ENCODE peak calls at places on chromosomes 6 and 20, in seven cellular contexts. E, K, H, W, F, N and D are unnamed samples.

GRCh38 chr6:112923940-112924587 is 576.9 kb downstream of the RFPL4B start:
- ATAC-seq in K (no peak), E (no peak), F (no peak), N (no peak), W (no peak), H (no peak), D (no peak)

GRCh38 chr20:59063358-59064213 is 21.0 kb upstream of the PRELID3B start:
- ATAC-seq in N (peak; percentile 47), H (peak; percentile 37), W (peak; percentile 99), K (peak; percentile 99), F (peak; percentile 92), E (peak; percentile 85), D (peak; percentile 89)

GRCh38 chr6:47004458-47004857 is 37.7 kb downstream of the ADGRF1 start:
- ATAC-seq in N (peak; percentile 74), H (no peak), E (no peak), W (peak; percentile 49), F (no peak), K (no peak), D (no peak)

GRCh38 chr6:32689531-32690505 is 23.4 kb upstream of the HLA-DQB1 start:
- ATAC-seq in W (no peak), K (no peak), N (peak; percentile 71), H (peak; percentile 75), E (no peak), F (no peak), D (no peak)

GRCh38 chr6:134689177-134689576 is 260.7 kb downstream of the ALDH8A1 start:
- ATAC-seq in N (no peak), F (peak; percentile 91), H (no peak), E (no peak), K (peak; percentile 73), W (peak; percentile 20), D (no peak)

GRCh38 chr6:28756555-28756918 is 167.2 kb downstream of the TRIM27 start:
- ATAC-seq in W (no peak), H (no peak), K (no peak), F (no peak), E (peak; percentile 49), N (no peak), D (no peak)

GRCh38 chr20:32179934-32180333 is 27.6 kb downstream of the PLAGL2 start:
- ATAC-seq in K (no peak), E (no peak), N (no peak), W (no peak), H (no peak), F (no peak), D (no peak)

GRCh38 chr6:113960795-113961194 is 10.2 kb downstream of the HDAC2 start:
- ATAC-seq in K (no peak), F (no peak), H (no peak), E (no peak), N (no peak), W (no peak), D (no peak)

GRCh38 chr6:2883673-2884072 is 19.4 kb downstream of the SERPINB9 start:
- ATAC-seq in H (no peak), K (no peak), F (no peak), N (no peak), E (no peak), W (no peak), D (no peak)
- H3K4me1 ChIP-seq in H (no peaks in the 10 kb centered on the region), K (no peaks in the 10 kb centered on the region), F (no peaks in the 10 kb centered on the region), N (peaks cover 11% of the 10 kb centered on the region), E (peaks cover under 1% of the 10 kb centered on the region), W (no peaks in the 10 kb centered on the region), D (no peaks in the 10 kb centered on the region)

DNA sequence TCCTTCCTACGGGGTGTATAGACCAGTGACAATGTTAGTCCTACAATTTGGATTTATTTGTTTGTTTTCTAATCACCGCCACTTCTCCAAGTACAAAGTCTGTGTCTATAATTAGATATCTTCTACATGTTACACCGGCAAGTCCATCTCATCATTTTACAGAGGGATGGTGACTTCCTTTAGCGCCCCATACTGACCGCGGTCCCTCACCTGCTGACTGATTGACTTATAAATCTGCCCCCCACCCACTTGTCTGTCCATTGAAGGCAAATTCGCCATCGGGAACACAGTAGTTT is 8.9 kb upstream of the NR2E1 start:
- ATAC-seq in N (no peak), E (no peak), W (no peak), H (no peak), F (no peak), K (no peak), D (no peak)
- H3K4me3 ChIP-seq in N (no peak overlapping the region), E (no peak overlapping the region), W (no peak overlapping the region), H (no peak overlapping the region), F (no peak overlapping the region), K (no peak overlapping the region), D (no peak overlapping the region)

DNA sequence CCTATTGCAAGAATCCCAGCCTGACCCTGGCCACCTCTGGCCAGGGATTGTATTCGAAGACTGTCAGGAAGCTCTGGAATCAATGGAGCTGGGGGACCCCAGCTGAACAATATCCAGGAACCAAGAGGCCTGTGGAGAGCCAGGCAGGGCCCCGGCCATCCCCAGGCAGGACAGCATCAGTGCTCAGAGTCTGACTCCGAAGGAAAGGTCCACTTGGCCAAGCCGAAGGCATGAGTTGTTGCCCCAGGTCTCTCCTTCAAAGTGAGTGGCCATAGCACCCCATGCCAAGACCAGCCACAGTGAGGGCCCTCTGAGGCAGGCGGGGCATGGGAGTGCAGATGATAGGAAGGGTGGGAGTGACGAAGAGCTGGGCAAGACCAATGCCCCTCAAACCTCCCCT is 193.1 kb downstream of the CDH4 start:
- ATAC-seq in N (no peak), K (no peak), H (no peak), E (no peak), W (peak; percentile 2), F (no peak), D (no peak)
- H3K4me1 ChIP-seq in N (no peaks in the 10 kb centered on the region), K (no peaks in the 10 kb centered on the region), H (no peaks in the 10 kb centered on the region), E (no peaks in the 10 kb centered on the region), W (peaks cover 23% of the 10 kb centered on the region), F (no peaks in the 10 kb centered on the region), D (no peaks in the 10 kb centered on the region)

GRCh38 chr6:19301980-19302379 is 535.2 kb upstream of the ID4 start:
- ATAC-seq in K (no peak), F (no peak), W (peak; percentile 91), E (no peak), N (no peak), H (no peak), D (no peak)
- H3K4me3 ChIP-seq in K (no peak overlapping the region), F (no peak overlapping the region), W (no peak overlapping the region), E (no peak overlapping the region), N (no peak overlapping the region), H (no peak overlapping the region), D (no peak overlapping the region)

DNA sequence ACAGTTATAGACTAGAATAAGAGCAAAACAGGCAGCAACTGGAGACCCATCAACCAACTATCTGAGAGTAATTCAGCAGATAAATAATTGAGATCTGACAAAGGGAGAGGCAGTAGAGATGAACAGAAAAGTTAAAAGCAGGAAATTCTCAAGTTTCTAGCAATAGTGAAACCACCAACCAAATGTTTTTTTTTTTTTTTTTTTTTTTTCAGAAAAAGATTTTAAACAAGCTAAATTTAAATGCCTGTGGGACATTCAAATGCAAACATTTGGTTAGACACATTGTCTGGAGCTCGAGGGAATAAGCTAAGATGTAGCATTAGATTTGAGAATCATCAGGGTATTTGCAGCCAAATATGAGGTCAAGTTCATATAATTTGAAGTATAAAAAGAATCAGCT is 16.4 kb downstream of the RANBP9 start:
- ATAC-seq in H (no peak), N (no peak), K (no peak), F (no peak), E (no peak), W (no peak), D (no peak)
- H3K4me1 ChIP-seq in H (peaks cover 17% of the 10 kb centered on the region), N (peaks cover 30% of the 10 kb centered on the region), K (peaks cover 3% of the 10 kb centered on the region), F (peaks cover 23% of the 10 kb centered on the region), E (peaks cover 5% of the 10 kb centered on the region), W (peaks cover 10% of the 10 kb centered on the region), D (peaks cover 70% of the 10 kb centered on the region)

GRCh38 chr6:131367206-131367873 is 205.7 kb upstream of the ARG1 start:
- ATAC-seq in H (no peak), W (no peak), N (no peak), E (no peak), F (no peak), K (no peak), D (no peak)

GRCh38 chr6:131372535-131372934 is 200.5 kb upstream of the ARG1 start:
- ATAC-seq in W (no peak), H (no peak), N (no peak), F (no peak), K (no peak), E (no peak), D (no peak)

GRCh38 chr6:131362696-131363095 is 210.3 kb upstream of the ARG1 start:
- ATAC-seq in F (no peak), E (no peak), H (no peak), N (no peak), W (no peak), K (no peak), D (no peak)

GRCh38 chr6:131366223-131366622 is 206.8 kb upstream of the ARG1 start:
- ATAC-seq in K (no peak), N (no peak), E (no peak), F (no peak), H (no peak), W (no peak), D (no peak)

GRCh38 chr6:131368077-131368911 is 204.7 kb upstream of the ARG1 start:
- ATAC-seq in W (no peak), N (peak; percentile 83), E (no peak), F (peak; percentile 68), H (peak; percentile 86), K (peak; percentile 79), D (peak; percentile 46)
- H3K4me3 ChIP-seq in W (no peak overlapping the region), N (no peak overlapping the region), E (no peak overlapping the region), F (no peak overlapping the region), H (no peak overlapping the region), K (no peak overlapping the region), D (no peak overlapping the region)

GRCh38 chr20:263701-264100 is 6.2 kb downstream of the DEFB132 start:
- ATAC-seq in W (no peak), K (no peak), F (no peak), N (no peak), E (no peak), H (no peak), D (no peak)
- H3K4me1 ChIP-seq in W (no peaks in the 10 kb centered on the region), K (no peaks in the 10 kb centered on the region), F (no peaks in the 10 kb centered on the region), N (peaks cover 4% of the 10 kb centered on the region), E (no peaks in the 10 kb centered on the region), H (peaks cover 4% of the 10 kb centered on the region), D (no peaks in the 10 kb centered on the region)

DNA sequence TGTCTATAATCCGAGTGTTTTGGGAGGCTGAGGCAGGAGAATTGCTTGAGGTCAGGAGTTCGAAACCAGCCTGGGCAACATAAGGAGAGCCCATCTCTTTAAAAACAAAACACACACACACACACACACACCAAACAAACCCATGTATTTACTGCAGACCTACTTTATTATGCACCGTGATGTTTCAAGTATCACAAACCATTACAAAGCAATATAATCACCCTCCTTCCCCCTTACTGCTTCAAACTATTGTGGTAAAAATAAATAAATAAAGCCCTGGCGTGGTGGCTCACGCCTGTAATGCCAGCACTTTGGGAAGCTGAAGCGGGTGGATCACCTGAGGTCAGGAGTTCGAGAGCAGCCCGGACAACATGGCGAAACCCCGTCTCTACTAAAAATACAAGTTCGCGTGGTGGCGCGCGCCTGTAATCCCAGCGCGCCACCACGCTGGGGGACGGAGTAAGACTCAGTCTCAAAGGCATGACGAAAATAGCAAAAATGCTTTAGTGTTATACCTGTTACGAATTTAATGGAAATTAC is 1.5 kb downstream of the TBCC start:
- ATAC-seq in W (no peak), E (no peak), F (no peak), N (no peak), H (no peak), K (no peak), D (no peak)
- H3K4me3 ChIP-seq in W (peak overlapping the region; percentile 76), E (peak overlapping the region; percentile 73), F (peak overlapping the region; percentile 96), N (peak overlapping the region; percentile 96), H (peak overlapping the region; percentile 93), K (peak overlapping the region; percentile 69), D (peak overlapping the region; percentile 86)

DNA sequence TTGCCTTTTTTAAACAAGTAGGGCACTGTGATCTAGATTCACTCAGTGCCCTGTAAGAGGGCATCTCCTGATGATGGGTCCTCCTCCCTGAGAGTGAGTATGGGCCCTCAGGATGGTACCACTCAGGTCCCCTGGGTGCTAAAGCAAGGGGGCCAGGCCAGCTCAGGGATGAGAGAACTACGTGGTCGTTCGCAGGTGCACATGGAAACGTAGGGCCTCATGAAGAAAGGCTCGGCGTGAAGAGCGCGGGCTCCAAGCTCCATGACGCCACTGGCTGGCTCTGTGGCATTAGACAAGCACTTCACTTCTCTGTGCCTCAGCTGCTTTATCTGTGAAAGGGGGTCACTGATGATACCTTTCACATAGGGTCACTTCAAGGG is 50.7 kb downstream of the SYNJ2 start:
- ATAC-seq in K (no peak), N (no peak), W (no peak), F (no peak), E (no peak), H (no peak), D (no peak)
- H3K4me1 ChIP-seq in K (peaks cover 24% of the 10 kb centered on the region), N (peaks cover 33% of the 10 kb centered on the region), W (peaks cover 8% of the 10 kb centered on the region), F (peaks cover 38% of the 10 kb centered on the region), E (peaks cover 68% of the 10 kb centered on the region), H (peaks cover 23% of the 10 kb centered on the region), D (peaks cover 48% of the 10 kb centered on the region)